ENCODE peak calls at places on chromosomes 16 and 17, in six cellular contexts. Q is GM23338, U is PC-9, G is kidney, K is mucosa of descending colon, Z is ascending aorta. N is an unnamed sample.

GRCh38 chr17:43814714-43815113 is 18.2 kb downstream of the MPP3 start:
- DNase-seq in Q (no peak), U (peak), G (no peak), K (no peak), Z (no peak), N (no peak)

GRCh38 chr16:68884867-68885266 is 41.5 kb downstream of the TANGO6 start:
- DNase-seq in Q (no peak), U (no peak), G (no peak), K (no peak), Z (no peak), N (no peak)

GRCh38 chr17:66892286-66892685 is 57.4 kb downstream of the CACNG5 start:
- DNase-seq in Q (no peak), U (no peak), G (no peak), K (no peak), Z (no peak), N (no peak)

GRCh38 chr17:28497931-28498330 is 8.2 kb upstream of the FOXN1 start:
- DNase-seq in Q (peak), U (peak), G (no peak), K (no peak), Z (no peak), N (no peak)

GRCh38 chr17:81929253-81930141 is 2.0 kb upstream of the MAFG start:
- DNase-seq in Q (peak), U (no peak), G (peak), K (no peak), Z (no peak), N (no peak)

GRCh38 chr16:28984619-28985135 is at the start of gene LAT:
- DNase-seq in Q (no peak), U (no peak), G (no peak), K (peak), Z (no peak), N (no peak)

GRCh38 chr17:42180922-42181850 is at the start of gene KCNH4:
- DNase-seq in Q (peak), U (no peak), G (peak), K (peak), Z (peak), N (no peak)

GRCh38 chr17:3030096-3030495 is 33.3 kb downstream of the OR1D5 start:
- DNase-seq in Q (no peak), U (no peak), G (no peak), K (no peak), Z (peak), N (no peak)

GRCh38 chr16:17461951-17462729 is 8.6 kb downstream of the XYLT1 start:
- DNase-seq in Q (peak), U (no peak), G (no peak), K (no peak), Z (no peak), N (no peak)

GRCh38 chr16:10665166-10665565 is 29.6 kb downstream of the TEKT5 start:
- DNase-seq in Q (no peak), U (no peak), G (no peak), K (no peak), Z (no peak), N (no peak)

GRCh38 chr17:63440770-63441335 is 5.3 kb downstream of the CYB561 start:
- DNase-seq in Q (no peak), U (no peak), G (no peak), K (no peak), Z (no peak), N (no peak)

GRCh38 chr16:52618753-52619497 is 72.0 kb upstream of the TOX3 start:
- DNase-seq in Q (no peak), U (no peak), G (no peak), K (no peak), Z (no peak), N (no peak)

GRCh38 chr17:80981929-80982425 is 9.7 kb upstream of the CHMP6 start:
- DNase-seq in Q (no peak), U (no peak), G (no peak), K (no peak), Z (no peak), N (no peak)

GRCh38 chr17:55577011-55577586 is 65.8 kb upstream of the SMIM36 start:
- DNase-seq in Q (no peak), U (no peak), G (peak), K (peak), Z (peak), N (no peak)

GRCh38 chr17:2337811-2338657 is 733 bp downstream of the SGSM2 start:
- DNase-seq in Q (peak), U (peak), G (peak), K (peak), Z (peak), N (no peak)

GRCh38 chr17:5419959-5420653 is at the start of gene RPAIN:
- DNase-seq in Q (peak), U (no peak), G (peak), K (peak), Z (peak), N (no peak)

GRCh38 chr16:70777973-70778406 is 23.0 kb downstream of the VAC14 start:
- DNase-seq in Q (no peak), U (no peak), G (no peak), K (no peak), Z (no peak), N (no peak)

GRCh38 chr17:28407130-28407973 is 1.3 kb upstream of the SLC46A1 start:
- DNase-seq in Q (peak), U (no peak), G (no peak), K (no peak), Z (no peak), N (no peak)

GRCh38 chr17:1813088-1813487 is 16.6 kb downstream of the SMYD4 start:
- DNase-seq in Q (no peak), U (peak), G (no peak), K (no peak), Z (no peak), N (no peak)

GRCh38 chr16:65658339-65659275 is 536.7 kb upstream of the CDH11 start:
- DNase-seq in Q (peak), U (no peak), G (no peak), K (no peak), Z (no peak), N (no peak)

GRCh38 chr17:35245196-35245486 is 2.3 kb downstream of the SLFN5 start:
- DNase-seq in Q (no peak), U (peak), G (no peak), K (no peak), Z (no peak), N (no peak)

GRCh38 chr16:30472328-30472942 is at the start of gene ITGAL:
- DNase-seq in Q (no peak), U (no peak), G (no peak), K (peak), Z (peak), N (no peak)

GRCh38 chr17:333626-334396 is 18.8 kb downstream of the RPH3AL start:
- DNase-seq in Q (peak), U (no peak), G (peak), K (peak), Z (peak), N (no peak)

DNA sequence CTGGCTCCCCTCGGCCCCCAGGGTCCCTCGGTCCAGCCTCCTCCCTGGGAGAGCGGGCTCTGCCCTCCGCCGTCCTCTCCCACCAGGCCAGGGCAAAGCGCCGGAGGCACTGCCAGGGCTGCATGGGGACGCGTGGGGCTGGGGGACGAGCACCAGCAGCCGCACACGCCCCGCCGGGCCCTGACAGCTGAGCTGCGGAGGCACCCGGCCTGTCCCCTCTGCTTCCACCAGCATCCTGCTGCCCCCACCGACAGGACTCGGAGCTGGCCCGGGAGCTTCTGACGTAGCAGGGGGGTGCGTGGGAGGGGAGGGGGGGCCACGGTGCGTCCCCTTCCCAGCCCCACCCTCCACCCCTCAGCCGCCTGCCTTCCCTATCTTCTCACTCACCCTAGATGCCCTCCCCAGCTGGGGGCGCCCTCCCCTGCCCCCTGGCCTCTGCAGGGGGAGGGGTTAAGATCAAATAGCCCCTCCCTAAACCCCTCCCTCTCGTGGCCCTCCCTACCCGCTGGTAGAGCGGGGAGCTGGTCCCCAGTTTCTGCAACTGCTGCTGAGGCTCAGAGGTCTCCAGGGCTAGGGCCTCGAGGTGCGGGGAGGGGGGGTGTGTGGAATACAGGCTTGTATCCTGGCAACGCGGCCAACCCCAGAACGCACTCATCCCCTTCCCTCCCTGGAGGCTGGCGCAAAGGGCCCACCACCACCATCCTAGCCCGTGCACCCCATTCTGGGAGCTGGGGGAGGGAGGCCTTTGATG is 1.1 kb downstream of the SRCIN1 start:
- DNase-seq in Q (peak), U (no peak), G (no peak), K (no peak), Z (no peak), N (no peak)
- TF ChIP-seq CTCF in Q (peak), U (no peak), G (no peak), K (no peak), Z (no peak), N (peak)

GRCh38 chr16:49703494-49703893 is 152.4 kb downstream of the ZNF423 start:
- DNase-seq in Q (no peak), U (no peak), G (no peak), K (no peak), Z (no peak), N (no peak)

GRCh38 chr16:49706620-49707355 is 149.1 kb downstream of the ZNF423 start:
- DNase-seq in Q (no peak), U (no peak), G (peak), K (no peak), Z (no peak), N (no peak)

GRCh38 chr16:49700928-49701685 is 154.8 kb downstream of the ZNF423 start:
- DNase-seq in Q (peak), U (no peak), G (no peak), K (no peak), Z (no peak), N (no peak)

GRCh38 chr16:49701867-49702494 is 153.9 kb downstream of the ZNF423 start:
- DNase-seq in Q (peak), U (no peak), G (no peak), K (peak), Z (peak), N (no peak)

GRCh38 chr16:49704586-49705155 is 151.2 kb downstream of the ZNF423 start:
- DNase-seq in Q (peak), U (no peak), G (peak), K (no peak), Z (no peak), N (no peak)
- TF ChIP-seq CTCF in Q (peak), U (no peak), G (no peak), K (no peak), Z (no peak), N (no peak)

GRCh38 chr16:31695667-31696066 is 168.0 kb downstream of the AHSP start:
- DNase-seq in Q (no peak), U (peak), G (no peak), K (peak), Z (no peak), N (no peak)
- TF ChIP-seq CTCF in Q (no peak), U (no peak), G (no peak), K (no peak), Z (no peak), N (no peak)

GRCh38 chr17:76791053-76791980 is 53.4 kb downstream of the MFSD11 start:
- DNase-seq in Q (no peak), U (no peak), G (no peak), K (peak), Z (no peak), N (no peak)

GRCh38 chr17:76797441-76797840 is 59.5 kb downstream of the MFSD11 start:
- DNase-seq in Q (peak), U (peak), G (no peak), K (no peak), Z (no peak), N (no peak)

GRCh38 chr17:76792348-76792747 is 54.4 kb downstream of the MFSD11 start:
- DNase-seq in Q (no peak), U (no peak), G (no peak), K (no peak), Z (no peak), N (no peak)

GRCh38 chr17:76796081-76796480 is 58.2 kb downstream of the MFSD11 start:
- DNase-seq in Q (no peak), U (no peak), G (no peak), K (no peak), Z (no peak), N (no peak)

DNA sequence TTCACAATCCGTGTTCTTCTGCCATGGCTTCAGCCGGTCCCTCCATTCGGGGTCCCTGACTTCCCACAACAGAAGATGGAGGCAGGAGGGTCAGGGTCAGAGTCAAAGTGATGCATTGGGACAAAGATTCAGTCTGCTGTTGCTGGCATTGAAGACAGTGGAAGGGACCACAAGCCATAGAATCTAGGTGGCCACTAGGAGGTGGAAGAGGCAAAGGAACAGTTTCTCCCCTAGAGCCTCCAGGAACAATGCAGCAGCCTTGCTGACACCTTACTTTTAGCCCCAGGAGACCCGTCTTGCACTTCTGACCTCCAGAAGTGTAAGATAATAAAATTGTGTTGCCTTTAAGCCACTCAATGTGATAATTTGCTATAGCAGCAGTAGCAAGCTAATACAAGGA is 55.9 kb downstream of the MFSD11 start:
- DNase-seq in Q (peak), U (no peak), G (no peak), K (no peak), Z (no peak), N (no peak)
- TF ChIP-seq CTCF in Q (peak), U (peak), G (no peak), K (no peak), Z (no peak), N (peak)

GRCh38 chr16:87410958-87411357 is 18.8 kb downstream of the MAP1LC3B start:
- DNase-seq in Q (peak), U (no peak), G (no peak), K (no peak), Z (no peak), N (peak)
- TF ChIP-seq CTCF in Q (no peak), U (no peak), G (no peak), K (no peak), Z (no peak), N (peak)

GRCh38 chr16:67562526-67562917 is at the start of gene CTCF:
- DNase-seq in Q (peak), U (no peak), G (peak), K (peak), Z (peak), N (no peak)
- TF ChIP-seq CTCF in Q (no peak), U (no peak), G (peak), K (peak), Z (peak), N (peak)